ENCODE peak calls at places on chromosome 20, in five cellular contexts. B, M, R, Y and W are unnamed samples.

GRCh38 chr20:36017034-36017951 is 48.9 kb downstream of the CNBD2 start:
- DNase-seq in B (peak; percentile 51), M (no peak), R (no peak), Y (no peak), W (no peak)

GRCh38 chr20:35663813-35664543 is 722 bp downstream of the CPNE1 start:
- DNase-seq in B (peak; percentile 59), M (peak; percentile 41), R (peak; percentile 45), Y (peak; percentile 72), W (no peak)

GRCh38 chr20:38875170-38875993 is 50.8 kb upstream of the FAM83D start:
- DNase-seq in B (no peak), M (peak; percentile 23), R (no peak), Y (peak; percentile 75), W (no peak)

GRCh38 chr20:21623781-21624094 is 81.7 kb upstream of the PAX1 start:
- DNase-seq in B (no peak), M (no peak), R (no peak), Y (no peak), W (no peak)

GRCh38 chr20:2162125-2162822 is 60.6 kb downstream of the STK35 start:
- DNase-seq in B (no peak), M (no peak), R (no peak), Y (no peak), W (no peak)

GRCh38 chr20:50385733-50386640 is 124.2 kb upstream of the PTPN1 start:
- DNase-seq in B (no peak), M (peak; percentile 7), R (peak; percentile 28), Y (peak; percentile 72), W (peak; percentile 62)

GRCh38 chr20:6718660-6719059 is 48.8 kb upstream of the BMP2 start:
- DNase-seq in B (no peak), M (no peak), R (no peak), Y (no peak), W (no peak)

GRCh38 chr20:7627734-7628663 is 312.3 kb downstream of the HAO1 start:
- DNase-seq in B (no peak), M (no peak), R (no peak), Y (no peak), W (no peak)